ENCODE peak calls at places on chromosomes 4 and X, in seven cellular contexts. One of them, this sample, is unnamed.

GRCh38 chr4:128130621-128131020 is 69.5 kb downstream of the LARP1B start:
- DNase-seq in HFFc6: no peak
- DNase-seq in hepatocyte: no peak
- DNase-seq in suprapubic skin: no peak
- DNase-seq in psoas muscle: no peak
- DNase-seq in ascending aorta: no peak
- DNase-seq in WERI-Rb-1: no peak
- DNase-seq in this sample: no peak

GRCh38 chr4:42954925-42955669 is 62.6 kb downstream of the GRXCR1 start:
- DNase-seq in psoas muscle: peak
- DNase-seq in WERI-Rb-1: no peak
- DNase-seq in HFFc6: no peak
- DNase-seq in ascending aorta: no peak
- DNase-seq in suprapubic skin: no peak
- DNase-seq in hepatocyte: no peak
- DNase-seq in this sample: no peak

GRCh38 chr4:187961171-187961570 is 34.4 kb upstream of the ZFP42 start:
- DNase-seq in ascending aorta: no peak
- DNase-seq in HFFc6: no peak
- DNase-seq in psoas muscle: no peak
- DNase-seq in hepatocyte: no peak
- DNase-seq in WERI-Rb-1: no peak
- DNase-seq in suprapubic skin: no peak
- DNase-seq in this sample: no peak

GRCh38 chrX:31652651-31653050 is 580.8 kb upstream of the FTHL17 start:
- DNase-seq in suprapubic skin: no peak
- DNase-seq in HFFc6: no peak
- DNase-seq in ascending aorta: no peak
- DNase-seq in hepatocyte: no peak
- DNase-seq in WERI-Rb-1: no peak
- DNase-seq in psoas muscle: no peak
- DNase-seq in this sample: no peak

GRCh38 chr4:169152899-169153298 is 117.9 kb downstream of the SH3RF1 start:
- DNase-seq in ascending aorta: no peak
- DNase-seq in suprapubic skin: no peak
- DNase-seq in WERI-Rb-1: no peak
- DNase-seq in hepatocyte: no peak
- DNase-seq in psoas muscle: no peak
- DNase-seq in HFFc6: no peak
- DNase-seq in this sample: no peak

GRCh38 chr4:931194-931959 is 739 bp downstream of the GAK start:
- DNase-seq in suprapubic skin: no peak
- DNase-seq in WERI-Rb-1: no peak
- DNase-seq in ascending aorta: peak
- DNase-seq in hepatocyte: peak
- DNase-seq in psoas muscle: peak
- DNase-seq in HFFc6: peak
- DNase-seq in this sample: no peak

GRCh38 chr4:24794916-24795665 is at the start of gene SOD3:
- DNase-seq in ascending aorta: peak
- DNase-seq in HFFc6: peak
- DNase-seq in suprapubic skin: peak
- DNase-seq in WERI-Rb-1: no peak
- DNase-seq in hepatocyte: peak
- DNase-seq in psoas muscle: peak
- DNase-seq in this sample: no peak

GRCh38 chr4:88418411-88418810 is 38.5 kb upstream of the HERC5 start:
- DNase-seq in hepatocyte: no peak
- DNase-seq in ascending aorta: no peak
- DNase-seq in psoas muscle: no peak
- DNase-seq in HFFc6: no peak
- DNase-seq in suprapubic skin: no peak
- DNase-seq in WERI-Rb-1: no peak
- DNase-seq in this sample: no peak

GRCh38 chr4:138639018-138639876 is 376.3 kb upstream of the NOCT start:
- DNase-seq in psoas muscle: no peak
- DNase-seq in hepatocyte: no peak
- DNase-seq in suprapubic skin: no peak
- DNase-seq in ascending aorta: no peak
- DNase-seq in HFFc6: peak
- DNase-seq in WERI-Rb-1: no peak
- DNase-seq in this sample: no peak

GRCh38 chr4:6466756-6467381 is 5.5 kb downstream of the PPP2R2C start:
- DNase-seq in suprapubic skin: peak
- DNase-seq in hepatocyte: no peak
- DNase-seq in psoas muscle: no peak
- DNase-seq in HFFc6: no peak
- DNase-seq in WERI-Rb-1: no peak
- DNase-seq in ascending aorta: no peak
- DNase-seq in this sample: no peak

GRCh38 chrX:100685284-100685996 is 41.4 kb downstream of the SRPX2 start:
- DNase-seq in ascending aorta: peak
- DNase-seq in psoas muscle: no peak
- DNase-seq in WERI-Rb-1: peak
- DNase-seq in hepatocyte: peak
- DNase-seq in suprapubic skin: peak
- DNase-seq in HFFc6: peak
- DNase-seq in this sample: peak

GRCh38 chr4:118753685-118754084 is 68.5 kb downstream of the METTL14 start:
- DNase-seq in HFFc6: no peak
- DNase-seq in hepatocyte: no peak
- DNase-seq in WERI-Rb-1: no peak
- DNase-seq in suprapubic skin: no peak
- DNase-seq in ascending aorta: no peak
- DNase-seq in psoas muscle: no peak
- DNase-seq in this sample: no peak

GRCh38 chrX:4091046-4091760 is 377.8 kb upstream of the PRKX start:
- DNase-seq in WERI-Rb-1: no peak
- DNase-seq in ascending aorta: no peak
- DNase-seq in hepatocyte: no peak
- DNase-seq in suprapubic skin: no peak
- DNase-seq in HFFc6: no peak
- DNase-seq in psoas muscle: no peak
- DNase-seq in this sample: no peak

GRCh38 chr4:186342582-186342981 is 76.6 kb downstream of the F11 start:
- DNase-seq in WERI-Rb-1: no peak
- DNase-seq in hepatocyte: no peak
- DNase-seq in psoas muscle: no peak
- DNase-seq in HFFc6: no peak
- DNase-seq in suprapubic skin: no peak
- DNase-seq in ascending aorta: no peak
- DNase-seq in this sample: no peak

GRCh38 chr4:101244349-101244748 is 103.0 kb downstream of the PPP3CA start:
- DNase-seq in suprapubic skin: no peak
- DNase-seq in WERI-Rb-1: no peak
- DNase-seq in HFFc6: no peak
- DNase-seq in hepatocyte: no peak
- DNase-seq in ascending aorta: no peak
- DNase-seq in psoas muscle: no peak
- DNase-seq in this sample: no peak

GRCh38 chr4:62601737-62602136 is 1401.6 kb downstream of the ADGRL3 start:
- DNase-seq in ascending aorta: no peak
- DNase-seq in hepatocyte: no peak
- DNase-seq in suprapubic skin: no peak
- DNase-seq in WERI-Rb-1: no peak
- DNase-seq in HFFc6: no peak
- DNase-seq in psoas muscle: no peak
- DNase-seq in this sample: no peak

GRCh38 chrX:16946971-16947562 is 609 bp downstream of the REPS2 start:
- DNase-seq in suprapubic skin: no peak
- DNase-seq in psoas muscle: peak
- DNase-seq in HFFc6: no peak
- DNase-seq in ascending aorta: no peak
- DNase-seq in hepatocyte: no peak
- DNase-seq in WERI-Rb-1: no peak
- DNase-seq in this sample: no peak

GRCh38 chr4:40201898-40202297 is 5.1 kb downstream of the RHOH start:
- DNase-seq in hepatocyte: no peak
- DNase-seq in suprapubic skin: no peak
- DNase-seq in WERI-Rb-1: no peak
- DNase-seq in HFFc6: no peak
- DNase-seq in psoas muscle: no peak
- DNase-seq in ascending aorta: no peak
- DNase-seq in this sample: no peak

GRCh38 chr4:107997001-107997788 is 7.5 kb downstream of the HADH start:
- DNase-seq in suprapubic skin: no peak
- DNase-seq in ascending aorta: peak
- DNase-seq in HFFc6: peak
- DNase-seq in hepatocyte: no peak
- DNase-seq in WERI-Rb-1: no peak
- DNase-seq in psoas muscle: peak
- DNase-seq in this sample: peak

GRCh38 chr4:150543042-150543441 is 38.9 kb upstream of the MAB21L2 start:
- DNase-seq in psoas muscle: no peak
- DNase-seq in WERI-Rb-1: no peak
- DNase-seq in ascending aorta: no peak
- DNase-seq in hepatocyte: no peak
- DNase-seq in HFFc6: no peak
- DNase-seq in suprapubic skin: no peak
- DNase-seq in this sample: no peak

GRCh38 chr4:133823177-133823576 is 378.4 kb downstream of the PABPC4L start:
- DNase-seq in hepatocyte: no peak
- DNase-seq in psoas muscle: no peak
- DNase-seq in ascending aorta: no peak
- DNase-seq in WERI-Rb-1: no peak
- DNase-seq in suprapubic skin: no peak
- DNase-seq in HFFc6: no peak
- DNase-seq in this sample: no peak

GRCh38 chrX:112058255-112058654 is 24.3 kb downstream of the TRPC5 start:
- DNase-seq in ascending aorta: no peak
- DNase-seq in hepatocyte: no peak
- DNase-seq in HFFc6: no peak
- DNase-seq in psoas muscle: no peak
- DNase-seq in suprapubic skin: no peak
- DNase-seq in WERI-Rb-1: no peak
- DNase-seq in this sample: no peak

GRCh38 chr4:166655705-166656104 is 578.6 kb downstream of the SPOCK3 start:
- DNase-seq in WERI-Rb-1: no peak
- DNase-seq in HFFc6: no peak
- DNase-seq in psoas muscle: no peak
- DNase-seq in hepatocyte: no peak
- DNase-seq in suprapubic skin: no peak
- DNase-seq in ascending aorta: no peak
- DNase-seq in this sample: no peak

GRCh38 chr4:7371122-7371941 is 63.4 kb downstream of the PSAPL1 start:
- DNase-seq in HFFc6: peak
- DNase-seq in suprapubic skin: no peak
- DNase-seq in ascending aorta: no peak
- DNase-seq in psoas muscle: peak
- DNase-seq in WERI-Rb-1: no peak
- DNase-seq in hepatocyte: peak
- DNase-seq in this sample: no peak

GRCh38 chr4:24322517-24322916 is 261.8 kb downstream of the DHX15 start:
- DNase-seq in HFFc6: no peak
- DNase-seq in psoas muscle: no peak
- DNase-seq in hepatocyte: no peak
- DNase-seq in suprapubic skin: no peak
- DNase-seq in WERI-Rb-1: no peak
- DNase-seq in ascending aorta: no peak
- DNase-seq in this sample: no peak

DNA sequence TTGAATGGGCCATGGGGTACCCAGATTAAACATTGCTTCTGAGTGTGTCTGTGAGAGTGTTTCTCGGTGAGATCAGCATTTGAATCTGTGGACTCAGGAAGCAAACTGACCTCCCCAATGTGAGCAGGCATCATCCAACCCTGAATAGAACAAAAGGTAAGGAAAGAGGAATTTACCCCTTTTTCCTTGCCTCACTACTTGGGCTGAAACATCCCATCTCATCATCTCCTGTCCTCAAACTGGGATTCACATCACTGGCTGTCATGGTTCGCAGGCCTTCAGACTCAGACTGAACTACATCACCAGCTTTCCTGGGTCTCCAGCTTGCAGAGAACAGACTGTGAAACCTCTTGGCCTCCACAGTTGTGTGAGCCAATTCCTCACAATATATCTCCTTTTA is 47.1 kb downstream of the TEC start:
- DNase-seq in HFFc6: no peak
- DNase-seq in suprapubic skin: no peak
- DNase-seq in psoas muscle: no peak
- DNase-seq in ascending aorta: no peak
- DNase-seq in hepatocyte: no peak
- DNase-seq in WERI-Rb-1: no peak
- DNase-seq in this sample: no peak
- TF ChIP-seq CTCF in HFFc6: no peak
- TF ChIP-seq CTCF in suprapubic skin: no peak
- TF ChIP-seq CTCF in psoas muscle: no peak
- TF ChIP-seq CTCF in ascending aorta: no peak
- TF ChIP-seq CTCF in hepatocyte: no peak
- TF ChIP-seq CTCF in WERI-Rb-1: no peak
- TF ChIP-seq CTCF in this sample: no peak

GRCh38 chrX:133045986-133046385 is 50.9 kb downstream of the USP26 start:
- DNase-seq in HFFc6: no peak
- DNase-seq in psoas muscle: no peak
- DNase-seq in suprapubic skin: no peak
- DNase-seq in hepatocyte: peak
- DNase-seq in ascending aorta: no peak
- DNase-seq in WERI-Rb-1: no peak
- DNase-seq in this sample: no peak
- TF ChIP-seq CTCF in HFFc6: no peak
- TF ChIP-seq CTCF in psoas muscle: no peak
- TF ChIP-seq CTCF in suprapubic skin: no peak
- TF ChIP-seq CTCF in hepatocyte: peak
- TF ChIP-seq CTCF in ascending aorta: no peak
- TF ChIP-seq CTCF in WERI-Rb-1: no peak
- TF ChIP-seq CTCF in this sample: no peak

DNA sequence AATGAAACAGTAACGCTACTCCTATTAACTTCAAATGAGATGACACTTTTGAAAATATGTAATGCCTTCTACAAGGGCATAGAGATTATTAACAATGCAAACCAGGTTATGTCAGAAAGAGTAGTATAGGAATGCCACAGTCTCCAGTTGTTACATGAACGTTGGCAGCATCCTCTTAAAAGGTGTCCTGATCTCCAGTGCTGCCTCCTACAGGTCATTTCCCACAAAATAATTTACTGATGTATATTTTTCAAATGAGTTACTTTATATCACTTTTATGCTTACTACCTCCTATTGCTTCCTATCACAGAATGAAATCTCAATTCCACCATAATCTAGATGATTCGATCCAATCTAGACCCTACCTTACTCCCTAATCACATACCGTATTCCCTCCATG is 195.2 kb upstream of the EPHA5 start:
- DNase-seq in suprapubic skin: no peak
- DNase-seq in HFFc6: no peak
- DNase-seq in psoas muscle: no peak
- DNase-seq in ascending aorta: no peak
- DNase-seq in hepatocyte: peak
- DNase-seq in WERI-Rb-1: no peak
- DNase-seq in this sample: no peak
- TF ChIP-seq CTCF in suprapubic skin: no peak
- TF ChIP-seq CTCF in HFFc6: peak
- TF ChIP-seq CTCF in psoas muscle: no peak
- TF ChIP-seq CTCF in ascending aorta: no peak
- TF ChIP-seq CTCF in hepatocyte: peak
- TF ChIP-seq CTCF in WERI-Rb-1: peak
- TF ChIP-seq CTCF in this sample: peak

GRCh38 chr4:154854362-154854761 is 73.3 kb downstream of the RBM46 start:
- DNase-seq in WERI-Rb-1: no peak
- DNase-seq in HFFc6: no peak
- DNase-seq in hepatocyte: peak
- DNase-seq in suprapubic skin: no peak
- DNase-seq in psoas muscle: no peak
- DNase-seq in ascending aorta: no peak
- DNase-seq in this sample: no peak
- TF ChIP-seq CTCF in WERI-Rb-1: peak
- TF ChIP-seq CTCF in HFFc6: no peak
- TF ChIP-seq CTCF in hepatocyte: peak
- TF ChIP-seq CTCF in suprapubic skin: no peak
- TF ChIP-seq CTCF in psoas muscle: no peak
- TF ChIP-seq CTCF in ascending aorta: no peak
- TF ChIP-seq CTCF in this sample: no peak